ENCODE peak calls at places on chromosomes 13 and 19, in nine cellular contexts. One of them, this sample, is unnamed.

GRCh38 chr13:93226065-93226622 is 463 bp upstream of the GPC6 start:
- DNase-seq in Calu3: no peak
- DNase-seq in activated CD8-positive, alpha-beta T cell treated with anti-CD3 and anti-CD28 coated beads, Interleukin-2, amount 10 ng/mL, durations not matched to agents 7 days and 5 days: no peak
- DNase-seq in A673: no peak
- DNase-seq in progenitor cell of endocrine pancreas: no peak
- DNase-seq in glutamatergic neuron: no peak
- DNase-seq in hepatocyte: no peak
- DNase-seq in ascending aorta: no peak
- DNase-seq in NCI-H1092: no peak
- DNase-seq in this sample: no peak

GRCh38 chr13:40069173-40070044 is 413.9 kb downstream of the COG6 start:
- DNase-seq in progenitor cell of endocrine pancreas: peak
- DNase-seq in ascending aorta: no peak
- DNase-seq in A673: peak
- DNase-seq in Calu3: peak
- DNase-seq in NCI-H1092: peak
- DNase-seq in activated CD8-positive, alpha-beta T cell treated with anti-CD3 and anti-CD28 coated beads, Interleukin-2, amount 10 ng/mL, durations not matched to agents 7 days and 5 days: peak
- DNase-seq in glutamatergic neuron: peak
- DNase-seq in hepatocyte: peak
- DNase-seq in this sample: peak

GRCh38 chr13:38902551-38902950 is 88.1 kb downstream of the STOML3 start:
- DNase-seq in ascending aorta: no peak
- DNase-seq in glutamatergic neuron: no peak
- DNase-seq in progenitor cell of endocrine pancreas: no peak
- DNase-seq in Calu3: no peak
- DNase-seq in activated CD8-positive, alpha-beta T cell treated with anti-CD3 and anti-CD28 coated beads, Interleukin-2, amount 10 ng/mL, durations not matched to agents 7 days and 5 days: no peak
- DNase-seq in A673: no peak
- DNase-seq in hepatocyte: no peak
- DNase-seq in NCI-H1092: no peak
- DNase-seq in this sample: no peak

GRCh38 chr19:38072776-38073411 is 151.1 kb downstream of the DPF1 start:
- DNase-seq in Calu3: no peak
- DNase-seq in ascending aorta: no peak
- DNase-seq in A673: no peak
- DNase-seq in glutamatergic neuron: no peak
- DNase-seq in hepatocyte: no peak
- DNase-seq in progenitor cell of endocrine pancreas: no peak
- DNase-seq in activated CD8-positive, alpha-beta T cell treated with anti-CD3 and anti-CD28 coated beads, Interleukin-2, amount 10 ng/mL, durations not matched to agents 7 days and 5 days: no peak
- DNase-seq in NCI-H1092: no peak
- DNase-seq in this sample: no peak

GRCh38 chr13:92838786-92839185 is 387.8 kb upstream of the GPC6 start:
- DNase-seq in progenitor cell of endocrine pancreas: no peak
- DNase-seq in NCI-H1092: no peak
- DNase-seq in ascending aorta: no peak
- DNase-seq in hepatocyte: no peak
- DNase-seq in activated CD8-positive, alpha-beta T cell treated with anti-CD3 and anti-CD28 coated beads, Interleukin-2, amount 10 ng/mL, durations not matched to agents 7 days and 5 days: no peak
- DNase-seq in glutamatergic neuron: no peak
- DNase-seq in A673: no peak
- DNase-seq in Calu3: no peak
- DNase-seq in this sample: no peak

GRCh38 chr19:48318286-48318987 is 6.9 kb upstream of the EMP3 start:
- DNase-seq in progenitor cell of endocrine pancreas: no peak
- DNase-seq in activated CD8-positive, alpha-beta T cell treated with anti-CD3 and anti-CD28 coated beads, Interleukin-2, amount 10 ng/mL, durations not matched to agents 7 days and 5 days: no peak
- DNase-seq in hepatocyte: no peak
- DNase-seq in A673: no peak
- DNase-seq in NCI-H1092: no peak
- DNase-seq in Calu3: no peak
- DNase-seq in glutamatergic neuron: no peak
- DNase-seq in ascending aorta: no peak
- DNase-seq in this sample: no peak

GRCh38 chr19:6668696-6669095 is 1.3 kb downstream of the TNFSF14 start:
- DNase-seq in progenitor cell of endocrine pancreas: no peak
- DNase-seq in activated CD8-positive, alpha-beta T cell treated with anti-CD3 and anti-CD28 coated beads, Interleukin-2, amount 10 ng/mL, durations not matched to agents 7 days and 5 days: peak
- DNase-seq in glutamatergic neuron: no peak
- DNase-seq in Calu3: no peak
- DNase-seq in A673: no peak
- DNase-seq in ascending aorta: no peak
- DNase-seq in hepatocyte: no peak
- DNase-seq in NCI-H1092: no peak
- DNase-seq in this sample: no peak

GRCh38 chr19:56403261-56403660 is 871 bp upstream of the ZNF583 start:
- DNase-seq in hepatocyte: no peak
- DNase-seq in NCI-H1092: no peak
- DNase-seq in progenitor cell of endocrine pancreas: no peak
- DNase-seq in activated CD8-positive, alpha-beta T cell treated with anti-CD3 and anti-CD28 coated beads, Interleukin-2, amount 10 ng/mL, durations not matched to agents 7 days and 5 days: no peak
- DNase-seq in ascending aorta: no peak
- DNase-seq in glutamatergic neuron: no peak
- DNase-seq in Calu3: no peak
- DNase-seq in A673: peak
- DNase-seq in this sample: no peak

GRCh38 chr13:112575295-112575622 is 12.7 kb downstream of the TUBGCP3 start:
- DNase-seq in NCI-H1092: no peak
- DNase-seq in Calu3: no peak
- DNase-seq in hepatocyte: no peak
- DNase-seq in progenitor cell of endocrine pancreas: no peak
- DNase-seq in A673: no peak
- DNase-seq in glutamatergic neuron: no peak
- DNase-seq in ascending aorta: no peak
- DNase-seq in activated CD8-positive, alpha-beta T cell treated with anti-CD3 and anti-CD28 coated beads, Interleukin-2, amount 10 ng/mL, durations not matched to agents 7 days and 5 days: no peak
- DNase-seq in this sample: no peak

GRCh38 chr19:28905996-28906395 is 307.0 kb downstream of the UQCRFS1 start:
- DNase-seq in NCI-H1092: no peak
- DNase-seq in hepatocyte: no peak
- DNase-seq in ascending aorta: no peak
- DNase-seq in Calu3: no peak
- DNase-seq in activated CD8-positive, alpha-beta T cell treated with anti-CD3 and anti-CD28 coated beads, Interleukin-2, amount 10 ng/mL, durations not matched to agents 7 days and 5 days: no peak
- DNase-seq in glutamatergic neuron: no peak
- DNase-seq in progenitor cell of endocrine pancreas: no peak
- DNase-seq in A673: no peak
- DNase-seq in this sample: no peak

GRCh38 chr13:36872621-36873020 is 47.4 kb downstream of the SMAD9 start:
- DNase-seq in activated CD8-positive, alpha-beta T cell treated with anti-CD3 and anti-CD28 coated beads, Interleukin-2, amount 10 ng/mL, durations not matched to agents 7 days and 5 days: no peak
- DNase-seq in Calu3: no peak
- DNase-seq in ascending aorta: no peak
- DNase-seq in glutamatergic neuron: no peak
- DNase-seq in A673: no peak
- DNase-seq in NCI-H1092: no peak
- DNase-seq in progenitor cell of endocrine pancreas: no peak
- DNase-seq in hepatocyte: no peak
- DNase-seq in this sample: no peak

GRCh38 chr13:100694722-100695644 is 20.4 kb upstream of the TMTC4 start:
- DNase-seq in NCI-H1092: no peak
- DNase-seq in activated CD8-positive, alpha-beta T cell treated with anti-CD3 and anti-CD28 coated beads, Interleukin-2, amount 10 ng/mL, durations not matched to agents 7 days and 5 days: no peak
- DNase-seq in hepatocyte: peak
- DNase-seq in ascending aorta: no peak
- DNase-seq in Calu3: peak
- DNase-seq in progenitor cell of endocrine pancreas: peak
- DNase-seq in A673: peak
- DNase-seq in glutamatergic neuron: peak
- DNase-seq in this sample: peak

GRCh38 chr13:40910324-40911050 is 108.6 kb downstream of the ELF1 start:
- DNase-seq in Calu3: no peak
- DNase-seq in NCI-H1092: no peak
- DNase-seq in glutamatergic neuron: no peak
- DNase-seq in activated CD8-positive, alpha-beta T cell treated with anti-CD3 and anti-CD28 coated beads, Interleukin-2, amount 10 ng/mL, durations not matched to agents 7 days and 5 days: no peak
- DNase-seq in hepatocyte: no peak
- DNase-seq in ascending aorta: no peak
- DNase-seq in progenitor cell of endocrine pancreas: no peak
- DNase-seq in A673: no peak
- DNase-seq in this sample: no peak

GRCh38 chr19:1445185-1445931 is 4.6 kb upstream of the APC2 start:
- DNase-seq in ascending aorta: no peak
- DNase-seq in hepatocyte: peak
- DNase-seq in NCI-H1092: peak
- DNase-seq in A673: peak
- DNase-seq in activated CD8-positive, alpha-beta T cell treated with anti-CD3 and anti-CD28 coated beads, Interleukin-2, amount 10 ng/mL, durations not matched to agents 7 days and 5 days: peak
- DNase-seq in glutamatergic neuron: peak
- DNase-seq in Calu3: peak
- DNase-seq in progenitor cell of endocrine pancreas: peak
- DNase-seq in this sample: no peak

GRCh38 chr19:5799247-5800241 is 5.3 kb upstream of the NRTN start:
- DNase-seq in progenitor cell of endocrine pancreas: no peak
- DNase-seq in ascending aorta: no peak
- DNase-seq in hepatocyte: peak
- DNase-seq in glutamatergic neuron: no peak
- DNase-seq in activated CD8-positive, alpha-beta T cell treated with anti-CD3 and anti-CD28 coated beads, Interleukin-2, amount 10 ng/mL, durations not matched to agents 7 days and 5 days: no peak
- DNase-seq in NCI-H1092: peak
- DNase-seq in Calu3: no peak
- DNase-seq in A673: no peak
- DNase-seq in this sample: no peak

GRCh38 chr13:72774019-72774418 is 7.7 kb downstream of the DIS3 start:
- DNase-seq in progenitor cell of endocrine pancreas: no peak
- DNase-seq in activated CD8-positive, alpha-beta T cell treated with anti-CD3 and anti-CD28 coated beads, Interleukin-2, amount 10 ng/mL, durations not matched to agents 7 days and 5 days: no peak
- DNase-seq in hepatocyte: no peak
- DNase-seq in ascending aorta: no peak
- DNase-seq in glutamatergic neuron: no peak
- DNase-seq in Calu3: no peak
- DNase-seq in A673: no peak
- DNase-seq in NCI-H1092: no peak
- DNase-seq in this sample: no peak

This sample was measured in HCT116.